ENCODE peak calls at places on chromosome 1, in six cellular contexts. A, N, W, J, E and F are unnamed samples.

GRCh38 chr1:86382878-86383277 is 13.2 kb downstream of the ODF2L start:
- DNase-seq in W (peak; percentile 26), E (no peak), A (no peak), N (no peak), J (no peak), F (no peak)

GRCh38 chr1:62450301-62450700 is 13.5 kb downstream of the USP1 start:
- DNase-seq in A (no peak), W (no peak), J (no peak), E (no peak), N (no peak), F (no peak)

GRCh38 chr1:89451011-89451410 is 73.6 kb upstream of the LRRC8B start:
- DNase-seq in N (peak; percentile 4), A (no peak), E (no peak), W (peak; percentile 19), J (no peak), F (no peak)

GRCh38 chr1:23478896-23479790 is 4.8 kb downstream of the ASAP3 start:
- DNase-seq in N (peak; percentile 63), E (no peak), W (peak; percentile 67), J (peak; percentile 13), A (no peak), F (no peak)

GRCh38 chr1:203888807-203889251 is 27.4 kb downstream of the SNRPE start:
- DNase-seq in N (peak; percentile 48), E (no peak), A (no peak), W (peak; percentile 40), J (no peak), F (no peak)

GRCh38 chr1:4172659-4173599 is 272.9 kb upstream of the C1orf174 start:
- DNase-seq in N (no peak), J (no peak), W (no peak), E (no peak), A (no peak), F (no peak)

GRCh38 chr1:164953095-164953494 is 394.1 kb downstream of the PBX1 start:
- DNase-seq in W (no peak), J (peak; percentile 2), E (peak; percentile 4), N (no peak), A (no peak), F (no peak)

GRCh38 chr1:239538244-239538988 is 152.0 kb downstream of the CHRM3 start:
- DNase-seq in E (no peak), W (no peak), A (no peak), J (no peak), N (no peak), F (no peak)

GRCh38 chr1:167935252-167936067 is 1.0 kb upstream of the DCAF6 start:
- DNase-seq in W (peak; percentile 62), N (peak; percentile 12), A (peak; percentile 27), E (no peak), J (no peak), F (no peak)

GRCh38 chr1:63501256-63501655 is 21.8 kb downstream of the ITGB3BP start:
- DNase-seq in N (no peak), A (no peak), J (no peak), W (no peak), E (no peak), F (no peak)

GRCh38 chr1:36239941-36240637 is 15.8 kb downstream of the THRAP3 start:
- DNase-seq in N (no peak), J (no peak), A (no peak), E (no peak), W (peak; percentile 48), F (no peak)

GRCh38 chr1:66266350-66266749 is 267.6 kb upstream of the SGIP1 start:
- DNase-seq in J (no peak), A (no peak), E (no peak), N (no peak), W (no peak), F (no peak)

GRCh38 chr1:193284219-193284618 is 97.8 kb upstream of the B3GALT2 start:
- DNase-seq in J (no peak), W (no peak), E (no peak), N (no peak), A (no peak), F (no peak)

GRCh38 chr1:174445817-174446216 is 1.9 kb upstream of the GPR52 start:
- DNase-seq in A (no peak), N (no peak), J (no peak), W (no peak), E (no peak), F (no peak)

GRCh38 chr1:187027259-187027658 is 198.5 kb downstream of the PLA2G4A start:
- DNase-seq in A (no peak), J (no peak), E (no peak), N (no peak), W (no peak), F (no peak)

GRCh38 chr1:170355267-170355801 is 176.6 kb upstream of the GORAB start:
- DNase-seq in E (no peak), J (no peak), N (no peak), A (no peak), W (no peak), F (no peak)

GRCh38 chr1:160256396-160257046 is 5.8 kb downstream of the DCAF8 start:
- DNase-seq in J (no peak), A (no peak), E (no peak), N (peak; percentile 47), W (peak; percentile 68), F (no peak)

GRCh38 chr1:116433283-116434257 is 60.5 kb downstream of the ATP1A1 start:
- DNase-seq in N (peak; percentile 43), E (peak; percentile 87), J (peak; percentile 95), W (no peak), A (no peak), F (peak; percentile 38)